ENCODE peak calls at places on chromosome 2, in four cellular contexts. Y is RWPE1, G is cardiac muscle cell, E is dorsolateral prefrontal cortex. Z is an unnamed sample.

GRCh38 chr2:101106453-101107181 is 44.6 kb downstream of the TBC1D8 start:
- DNase-seq in G (no peak), Y (no peak), E (no peak), Z (no peak)

GRCh38 chr2:214987261-214987660 is 151.2 kb downstream of the ABCA12 start:
- DNase-seq in E (no peak), Y (no peak), G (no peak), Z (no peak)

GRCh38 chr2:20209373-20210109 is 15.4 kb downstream of the SDC1 start:
- DNase-seq in G (no peak), E (no peak), Y (no peak), Z (no peak)

GRCh38 chr2:145593991-145594702 is 1074.2 kb upstream of the ZEB2 start:
- DNase-seq in Y (peak; percentile 60), G (peak; percentile 10), E (no peak), Z (no peak)

GRCh38 chr2:38722271-38723115 is 28.7 kb downstream of the SRSF7 start:
- DNase-seq in Y (no peak), E (no peak), G (peak; percentile 78), Z (no peak)

GRCh38 chr2:127619191-127619590 is 26.8 kb upstream of the GPR17 start:
- DNase-seq in Y (no peak), E (no peak), G (no peak), Z (no peak)

GRCh38 chr2:171706152-171706803 is 19.0 kb downstream of the DYNC1I2 start:
- DNase-seq in G (no peak), E (no peak), Y (peak; percentile 12), Z (no peak)

GRCh38 chr2:223976635-223977226 is 19.5 kb downstream of the MRPL44 start:
- DNase-seq in Y (no peak), E (no peak), G (no peak), Z (no peak)

GRCh38 chr2:232927793-232928563 is 57.9 kb downstream of the SNORC start:
- DNase-seq in E (no peak), Y (no peak), G (no peak), Z (no peak)

GRCh38 chr2:61534926-61535325 is 3.2 kb downstream of the XPO1 start:
- DNase-seq in G (no peak), E (no peak), Y (no peak), Z (no peak)

GRCh38 chr2:120385355-120386127 is 39.6 kb downstream of the INHBB start:
- DNase-seq in Y (no peak), E (no peak), G (no peak), Z (no peak)

GRCh38 chr2:151760139-151760650 is 25.9 kb upstream of the NEB start:
- DNase-seq in Y (no peak), G (no peak), E (no peak), Z (no peak)

GRCh38 chr2:172200495-172201085 is 97.9 kb upstream of the DLX2 start:
- DNase-seq in G (no peak), E (no peak), Y (no peak), Z (no peak)

GRCh38 chr2:216574046-216574445 is 59.2 kb upstream of the IGFBP2 start:
- DNase-seq in E (no peak), Y (no peak), G (no peak), Z (no peak)

GRCh38 chr2:182767578-182767977 is 51.5 kb downstream of the DNAJC10 start:
- DNase-seq in Y (peak; percentile 11), G (peak; percentile 30), E (no peak), Z (no peak)

GRCh38 chr2:28661589-28662001 is 90.0 kb upstream of the PPP1CB start:
- DNase-seq in G (no peak), E (no peak), Y (peak; percentile 43), Z (no peak)

GRCh38 chr2:37324786-37325624 is at the start of gene PRKD3:
- DNase-seq in Y (peak; percentile 62), G (no peak), E (no peak), Z (peak; percentile 55)

GRCh38 chr2:29522951-29523669 is 398.3 kb downstream of the ALK start:
- DNase-seq in G (no peak), E (no peak), Y (no peak), Z (no peak)

GRCh38 chr2:7829241-7829640 is 852.6 kb upstream of the ID2 start:
- DNase-seq in Y (no peak), G (no peak), E (no peak), Z (no peak)

GRCh38 chr2:239793851-239794250 is 231.3 kb downstream of the NDUFA10 start:
- DNase-seq in Y (no peak), G (no peak), E (no peak), Z (no peak)

GRCh38 chr2:127014224-127014623 is 92.7 kb downstream of the BIN1 start:
- DNase-seq in E (no peak), G (no peak), Y (no peak), Z (no peak)

GRCh38 chr2:47323009-47323821 is 79.7 kb upstream of the MSH2 start:
- DNase-seq in E (peak; percentile 69), Y (peak; percentile 87), G (peak; percentile 81), Z (peak; percentile 57)

GRCh38 chr2:174477772-174478171 is 9.1 kb downstream of the GPR155 start:
- DNase-seq in Y (no peak), G (no peak), E (no peak), Z (no peak)

GRCh38 chr2:237208373-237209045 is 122.8 kb downstream of the COPS8 start:
- DNase-seq in Y (no peak), E (no peak), G (no peak), Z (no peak)

GRCh38 chr2:46848446-46848845 is 67.2 kb downstream of the MCFD2 start:
- DNase-seq in E (no peak), Y (no peak), G (no peak), Z (no peak)

GRCh38 chr2:54704688-54705605 is 18.5 kb upstream of the EML6 start:
- DNase-seq in Y (peak; percentile 24), G (peak; percentile 62), E (no peak), Z (no peak)

GRCh38 chr2:231057590-231057989 is 923 bp downstream of the PSMD1 start:
- DNase-seq in G (peak; percentile 44), E (no peak), Y (no peak), Z (no peak)

GRCh38 chr2:105397025-105397722 is 1.7 kb downstream of the FHL2 start:
- DNase-seq in E (no peak), G (no peak), Y (peak; percentile 51), Z (no peak)

GRCh38 chr2:137050949-137051348 is 285.6 kb downstream of the THSD7B start:
- DNase-seq in G (peak; percentile 9), Y (peak; percentile 4), E (no peak), Z (no peak)
- TF ChIP-seq CTCF in G (no peak), Y (no peak), E (no peak), Z (no peak)

DNA sequence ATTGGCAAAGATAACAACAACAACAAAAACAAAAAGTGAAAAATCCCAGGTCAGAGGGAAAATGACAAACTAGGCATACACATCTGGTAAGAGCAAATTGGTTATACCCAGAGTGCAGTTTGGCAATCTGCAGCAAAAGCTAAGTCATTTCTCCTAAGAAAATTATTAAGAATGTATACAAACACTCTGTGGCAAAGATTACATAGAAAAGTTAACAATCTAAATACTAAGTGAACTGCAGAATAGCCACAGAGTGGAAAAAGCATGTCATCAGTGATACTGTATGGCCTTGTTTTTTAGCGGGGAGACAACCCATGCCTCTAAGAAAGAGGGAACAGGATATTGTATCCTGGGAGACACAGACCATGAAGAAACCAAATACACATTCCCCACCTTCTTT is 136.0 kb upstream of the ITGB6 start:
- DNase-seq in E (no peak), G (no peak), Y (no peak), Z (no peak)
- TF ChIP-seq CTCF in E (no peak), G (no peak), Y (no peak), Z (no peak)

GRCh38 chr2:219569635-219570034 is 1.7 kb downstream of the OBSL1 start:
- DNase-seq in E (no peak), G (no peak), Y (no peak), Z (no peak)

GRCh38 chr2:219570924-219571310 is 422 bp downstream of the OBSL1 start:
- DNase-seq in E (no peak), Y (no peak), G (peak; percentile 47), Z (no peak)

GRCh38 chr2:219571311-219572236 is at the start of gene OBSL1:
- DNase-seq in E (no peak), G (peak; percentile 97), Y (peak; percentile 56), Z (no peak)

GRCh38 chr2:219569041-219569440 is 2.3 kb downstream of the OBSL1 start:
- DNase-seq in E (no peak), Y (no peak), G (no peak), Z (no peak)

GRCh38 chr2:219570194-219570923 is 980 bp downstream of the OBSL1 start:
- DNase-seq in G (peak; percentile 47), Y (peak; percentile 46), E (no peak), Z (no peak)
- TF ChIP-seq CTCF in G (peak; percentile 3), Y (no peak), E (no peak), Z (no peak)

GRCh38 chr2:43840961-43841360 is 2.2 kb downstream of the ABCG8 start:
- DNase-seq in Y (no peak), E (no peak), G (no peak), Z (no peak)

GRCh38 chr2:43839776-43840564 is 1.2 kb downstream of the ABCG8 start:
- DNase-seq in E (no peak), G (no peak), Y (no peak), Z (no peak)

GRCh38 chr2:43837033-43837432 is 1.6 kb downstream of the ABCG5 start:
- DNase-seq in Y (no peak), G (no peak), E (no peak), Z (no peak)

GRCh38 chr2:43838560-43839267 is at the start of the genes ABCG5 and ABCG8:
- DNase-seq in G (no peak), Y (no peak), E (no peak), Z (no peak)

GRCh38 chr2:43837831-43838559 is 644 bp downstream of the ABCG5 start:
- DNase-seq in Y (no peak), G (no peak), E (no peak), Z (no peak)
- TF ChIP-seq CTCF in Y (no peak), G (no peak), E (no peak), Z (no peak)

DNA sequence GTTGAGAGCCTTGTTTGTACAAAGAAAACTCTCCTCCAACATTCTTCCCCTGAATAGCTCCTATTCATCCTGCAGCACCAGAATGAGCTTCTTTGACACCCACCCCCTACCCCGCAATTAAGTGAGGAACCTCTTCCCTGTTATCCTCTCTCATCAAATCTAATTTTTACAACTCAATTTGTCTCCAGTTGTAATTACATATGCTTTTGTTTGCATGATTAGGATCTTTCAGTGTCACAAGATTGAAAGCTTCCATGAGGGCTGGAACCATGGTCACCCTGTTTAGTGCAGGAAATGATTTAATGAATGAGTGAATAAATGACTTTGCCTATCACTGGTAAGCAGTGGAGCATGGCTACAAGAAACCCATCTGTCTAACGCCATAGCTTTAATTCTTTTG is 334.6 kb upstream of the KLHL29 start:
- DNase-seq in Y (no peak), G (no peak), E (no peak), Z (no peak)
- TF ChIP-seq CTCF in Y (no peak), G (no peak), E (no peak), Z (no peak)

Z was measured in CD4-positive, alpha-beta T cell.